ENCODE peak calls at places on chromosomes 5 and 9, in ten cellular contexts. L is GM06990, Z is upper lobe of left lung, V is AG10803, S is HCT116, D is left ventricle myocardium inferior, I is AG04450, G is psoas muscle, N is WERI-Rb-1, F is BJ. B is an unnamed sample.

GRCh38 chr5:50564079-50564478 is 102.4 kb upstream of the PARP8 start:
- DNase-seq in Z (no peak), V (no peak), I (no peak), D (no peak), L (peak), G (no peak), S (no peak), N (no peak), F (no peak), B (no peak)

GRCh38 chr5:175235251-175235963 is 208.6 kb downstream of the DRD1 start:
- DNase-seq in F (no peak), V (peak), I (no peak), N (no peak), G (no peak), L (no peak), Z (no peak), S (no peak), D (no peak), B (no peak)

GRCh38 chr5:76994337-76994736 is 35.9 kb upstream of the AGGF1 start:
- DNase-seq in F (no peak), V (no peak), N (no peak), I (no peak), S (no peak), G (no peak), Z (no peak), D (no peak), L (no peak), B (no peak)

GRCh38 chr5:168651654-168652053 is 72.5 kb upstream of the PANK3 start:
- DNase-seq in S (no peak), D (no peak), F (peak), L (no peak), Z (no peak), I (no peak), V (peak), G (no peak), N (no peak), B (no peak)

GRCh38 chr5:133397432-133397831 is 214.9 kb downstream of the FSTL4 start:
- DNase-seq in F (no peak), V (no peak), N (no peak), S (no peak), I (no peak), G (no peak), D (no peak), Z (no peak), L (no peak), B (no peak)

GRCh38 chr9:131018621-131019020 is 9.6 kb downstream of the LAMC3 start:
- DNase-seq in G (no peak), Z (no peak), S (no peak), D (no peak), V (no peak), I (no peak), N (no peak), F (no peak), L (no peak), B (no peak)

GRCh38 chr5:132019857-132020555 is 8.5 kb upstream of the ACSL6 start:
- DNase-seq in F (no peak), D (no peak), I (no peak), L (peak), V (no peak), G (no peak), Z (no peak), S (no peak), N (no peak), B (peak)

GRCh38 chr9:69805962-69806633 is 14.5 kb upstream of the CFAP95 start:
- DNase-seq in V (no peak), S (no peak), D (peak), N (no peak), I (no peak), G (no peak), L (no peak), F (no peak), Z (peak), B (no peak)

GRCh38 chr5:42665857-42666256 is 90.8 kb upstream of the CCDC152 start:
- DNase-seq in F (no peak), S (no peak), L (no peak), G (no peak), N (no peak), V (no peak), I (no peak), D (no peak), Z (no peak), B (no peak)

GRCh38 chr5:148806520-148806931 is 19.9 kb upstream of the ADRB2 start:
- DNase-seq in L (no peak), V (no peak), Z (no peak), D (no peak), G (no peak), F (no peak), I (no peak), S (no peak), N (no peak), B (no peak)

GRCh38 chr5:168356592-168356991 is 65.1 kb downstream of the WWC1 start:
- DNase-seq in G (no peak), F (no peak), V (no peak), L (no peak), I (no peak), N (no peak), S (no peak), D (no peak), Z (no peak), B (no peak)

GRCh38 chr5:10393491-10393890 is 40.0 kb downstream of the MARCHF6 start:
- DNase-seq in L (no peak), V (peak), F (peak), G (no peak), I (no peak), N (no peak), S (no peak), Z (no peak), D (no peak), B (no peak)

GRCh38 chr9:128304151-128304970 is 17.9 kb downstream of the TRUB2 start:
- DNase-seq in I (no peak), F (no peak), L (no peak), G (no peak), N (no peak), Z (no peak), V (peak), S (no peak), D (no peak), B (no peak)

GRCh38 chr5:1889321-1890065 is 6.8 kb upstream of the IRX4 start:
- DNase-seq in V (no peak), N (no peak), F (no peak), S (no peak), I (no peak), D (no peak), L (no peak), G (no peak), Z (no peak), B (no peak)

GRCh38 chr5:78472469-78473106 is 112.2 kb downstream of the SCAMP1 start:
- DNase-seq in N (no peak), L (no peak), S (no peak), I (no peak), Z (no peak), F (no peak), G (no peak), D (no peak), V (peak), B (no peak)

GRCh38 chr5:6554812-6555211 is 78.0 kb downstream of the NSUN2 start:
- DNase-seq in V (no peak), Z (no peak), N (no peak), L (no peak), I (no peak), G (no peak), D (no peak), S (no peak), F (no peak), B (no peak)

GRCh38 chr9:83583151-83584014 is 39.6 kb upstream of the IDNK start:
- DNase-seq in L (no peak), F (peak), S (peak), V (peak), D (peak), Z (peak), G (no peak), I (peak), N (peak), B (no peak)

GRCh38 chr9:98593354-98594253 is 115.1 kb downstream of the GABBR2 start:
- DNase-seq in D (no peak), N (no peak), G (no peak), L (no peak), F (no peak), S (no peak), Z (no peak), I (no peak), V (no peak), B (no peak)

GRCh38 chr9:128484686-128485413 is 19.7 kb upstream of the GLE1 start:
- DNase-seq in Z (no peak), L (no peak), V (no peak), D (no peak), F (no peak), S (no peak), I (no peak), N (no peak), G (no peak), B (no peak)

GRCh38 chr5:56323505-56323904 is 90.4 kb upstream of the ANKRD55 start:
- DNase-seq in L (no peak), I (peak), N (no peak), Z (no peak), F (no peak), D (no peak), G (no peak), S (no peak), V (peak), B (no peak)

GRCh38 chr9:14591411-14591810 is 101.8 kb downstream of the ZDHHC21 start:
- DNase-seq in G (no peak), F (no peak), S (no peak), I (no peak), D (no peak), Z (no peak), L (no peak), N (no peak), V (no peak), B (no peak)

DNA sequence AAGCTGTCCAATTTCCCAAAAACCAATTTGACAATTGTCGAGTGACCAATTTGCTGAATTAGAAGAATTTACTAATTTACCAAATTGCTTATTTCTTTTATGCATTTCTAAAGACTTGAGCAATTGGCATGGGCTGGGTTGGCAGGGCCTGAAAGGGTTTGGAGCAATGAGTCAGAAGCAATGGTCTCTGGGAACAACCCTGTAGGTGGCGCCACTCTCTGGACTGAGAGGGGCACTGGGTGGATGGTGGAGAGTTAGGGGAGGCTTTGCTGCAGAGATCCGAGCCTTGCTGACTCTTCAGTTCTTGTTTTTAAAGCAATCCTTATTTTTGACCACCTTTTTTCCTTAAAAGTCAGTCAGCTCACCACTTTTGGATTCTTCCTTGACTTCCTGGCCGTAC is 71.5 kb upstream of the RPS23 start:
- DNase-seq in L (no peak), V (peak), N (peak), G (peak), F (no peak), S (no peak), I (no peak), Z (no peak), D (no peak), B (no peak)
- TF ChIP-seq CTCF in L (peak), V (peak), N (peak), G (no peak), F (peak), S (no peak), I (peak), Z (no peak), D (peak), B (no peak)

GRCh38 chr5:15501057-15501791 is 1.2 kb downstream of the FBXL7 start:
- DNase-seq in N (peak), I (no peak), L (no peak), Z (peak), V (peak), G (peak), F (no peak), D (peak), S (no peak), B (no peak)

GRCh38 chr5:15502208-15502607 is 2.2 kb downstream of the FBXL7 start:
- DNase-seq in L (no peak), F (no peak), N (peak), I (no peak), S (no peak), V (peak), D (no peak), Z (no peak), G (no peak), B (no peak)

GRCh38 chr5:15500326-15500958 is 462 bp downstream of the FBXL7 start:
- DNase-seq in S (no peak), N (peak), Z (no peak), F (no peak), L (peak), I (no peak), V (peak), D (peak), G (peak), B (no peak)

GRCh38 chr5:15496886-15497285 is 3.1 kb upstream of the FBXL7 start:
- DNase-seq in F (no peak), L (no peak), V (no peak), S (no peak), G (no peak), I (no peak), N (no peak), Z (no peak), D (no peak), B (no peak)

DNA sequence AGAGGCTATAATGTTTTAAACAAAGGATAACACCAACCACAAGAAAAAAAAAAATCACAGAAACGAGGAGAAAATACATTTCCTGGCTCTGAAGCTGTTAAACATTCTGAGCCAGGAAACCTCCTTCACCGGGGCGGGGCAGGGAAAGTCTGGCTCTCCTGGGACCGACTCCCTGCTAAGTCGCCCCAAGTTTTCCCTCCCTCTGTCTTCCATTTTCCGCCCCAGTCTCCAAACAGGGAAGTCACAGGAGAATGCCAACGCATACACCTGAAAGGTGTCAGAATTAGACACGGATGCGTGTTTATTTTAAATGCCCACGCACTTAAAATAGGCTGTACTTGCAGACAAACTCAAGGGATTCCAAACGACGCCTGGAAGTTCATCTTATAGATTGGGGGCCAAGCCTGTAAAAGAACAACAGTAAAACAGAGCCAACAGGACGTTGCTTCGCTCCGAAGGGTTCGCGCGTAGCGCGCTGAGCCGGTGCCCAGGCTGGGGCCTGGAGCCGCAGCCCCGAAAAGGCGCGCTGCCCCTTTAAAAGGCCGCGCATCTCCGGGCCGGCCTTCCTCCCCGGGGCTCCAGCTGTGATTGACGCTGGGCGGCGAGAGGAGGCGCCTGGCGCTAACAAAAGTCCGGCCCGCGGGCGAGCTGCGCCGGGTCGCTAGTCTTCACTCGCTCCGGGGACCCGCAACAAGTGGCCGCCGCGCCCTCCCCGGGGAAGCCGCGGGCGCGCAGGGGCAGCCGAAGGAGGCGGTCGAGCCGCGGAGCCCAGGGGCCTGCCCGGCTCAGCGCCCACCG is at the start of gene FBXL7:
- DNase-seq in I (peak), S (no peak), D (peak), N (peak), V (peak), L (peak), F (no peak), Z (peak), G (peak), B (no peak)
- H3K4me3 ChIP-seq in I (peak), S (no peak), D (peak), N (peak), V (peak), L (no peak), F (peak), Z (peak), G (peak), B (no peak)

DNA sequence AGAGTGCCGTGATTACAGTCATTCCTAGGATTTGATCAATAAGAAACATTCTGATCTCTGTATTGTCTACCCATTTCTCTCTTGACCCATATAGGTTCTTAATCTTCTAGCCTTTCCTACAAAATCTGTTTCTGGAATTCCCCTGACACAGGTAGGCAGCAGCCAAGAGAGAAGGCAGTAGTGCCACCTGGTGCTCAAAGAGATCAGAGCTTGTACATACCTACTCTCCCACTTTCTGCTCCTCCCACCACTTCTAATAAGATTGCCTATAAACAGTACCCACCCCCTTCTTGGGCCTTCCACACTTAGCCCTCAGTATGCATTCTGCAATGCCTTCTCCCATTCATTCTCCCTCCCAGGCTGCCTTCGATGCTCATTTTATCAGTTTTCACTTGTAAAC is 117.4 kb upstream of the RORB start:
- DNase-seq in N (peak), I (no peak), D (no peak), Z (peak), S (peak), V (no peak), L (no peak), F (no peak), G (no peak), B (no peak)
- TF ChIP-seq CTCF in N (peak), I (no peak), D (peak), Z (peak), S (no peak), V (no peak), L (peak), F (no peak), G (no peak), B (no peak)

GRCh38 chr5:134523543-134524136 is 1.8 kb upstream of the JADE2 start:
- DNase-seq in V (no peak), D (no peak), I (no peak), S (no peak), L (no peak), F (no peak), N (no peak), Z (no peak), G (no peak), B (no peak)

GRCh38 chr5:134525687-134526482 is 415 bp downstream of the JADE2 start:
- DNase-seq in L (peak), Z (peak), D (peak), G (peak), N (peak), V (peak), F (no peak), S (no peak), I (peak), B (peak)

GRCh38 chr5:134526483-134527155 is 1.1 kb downstream of the JADE2 start:
- DNase-seq in D (peak), I (no peak), L (peak), F (no peak), S (peak), Z (peak), N (no peak), V (no peak), G (peak), B (peak)

GRCh38 chr5:134524219-134524825 is 1.1 kb upstream of the JADE2 start:
- DNase-seq in S (no peak), V (peak), F (no peak), Z (peak), G (peak), I (no peak), N (peak), L (peak), D (peak), B (peak)

GRCh38 chr5:134524826-134525686 is at the start of gene JADE2:
- DNase-seq in N (peak), L (peak), G (peak), I (no peak), D (peak), V (peak), Z (peak), F (no peak), S (no peak), B (peak)
- H3K4me3 ChIP-seq in N (peak), L (peak), G (peak), I (peak), D (peak), V (peak), Z (peak), F (peak), S (peak), B (peak)

GRCh38 chr9:29850664-29851063 is 2277.4 kb upstream of the C9orf72 start:
- DNase-seq in F (no peak), I (no peak), D (no peak), Z (no peak), V (no peak), S (no peak), L (no peak), N (no peak), G (no peak), B (no peak)
- TF ChIP-seq CTCF in F (no peak), I (no peak), D (no peak), Z (no peak), V (no peak), S (no peak), L (no peak), N (no peak), G (no peak), B (no peak)

GRCh38 chr5:163245584-163245983 is 191.8 kb upstream of the CCNG1 start:
- DNase-seq in Z (no peak), V (no peak), F (no peak), D (no peak), S (no peak), G (no peak), N (no peak), I (no peak), L (no peak), B (no peak)

GRCh38 chr5:163252951-163253350 is 184.4 kb upstream of the CCNG1 start:
- DNase-seq in G (no peak), V (no peak), I (no peak), Z (no peak), D (no peak), N (no peak), L (no peak), S (no peak), F (no peak), B (no peak)

GRCh38 chr5:163248856-163249255 is 188.5 kb upstream of the CCNG1 start:
- DNase-seq in V (peak), F (no peak), N (no peak), I (no peak), Z (no peak), L (no peak), S (no peak), G (no peak), D (no peak), B (no peak)

GRCh38 chr5:163244451-163244987 is 192.9 kb upstream of the CCNG1 start:
- DNase-seq in G (no peak), I (no peak), D (no peak), F (no peak), S (no peak), L (no peak), V (no peak), N (no peak), Z (no peak), B (no peak)

GRCh38 chr5:163248333-163248732 is 189.1 kb upstream of the CCNG1 start:
- DNase-seq in Z (no peak), D (no peak), G (no peak), N (no peak), F (no peak), L (no peak), I (no peak), S (no peak), V (no peak), B (no peak)
- H3K4me3 ChIP-seq in Z (no peak), D (no peak), G (no peak), N (no peak), F (no peak), L (no peak), I (no peak), S (no peak), V (no peak), B (no peak)

DNA sequence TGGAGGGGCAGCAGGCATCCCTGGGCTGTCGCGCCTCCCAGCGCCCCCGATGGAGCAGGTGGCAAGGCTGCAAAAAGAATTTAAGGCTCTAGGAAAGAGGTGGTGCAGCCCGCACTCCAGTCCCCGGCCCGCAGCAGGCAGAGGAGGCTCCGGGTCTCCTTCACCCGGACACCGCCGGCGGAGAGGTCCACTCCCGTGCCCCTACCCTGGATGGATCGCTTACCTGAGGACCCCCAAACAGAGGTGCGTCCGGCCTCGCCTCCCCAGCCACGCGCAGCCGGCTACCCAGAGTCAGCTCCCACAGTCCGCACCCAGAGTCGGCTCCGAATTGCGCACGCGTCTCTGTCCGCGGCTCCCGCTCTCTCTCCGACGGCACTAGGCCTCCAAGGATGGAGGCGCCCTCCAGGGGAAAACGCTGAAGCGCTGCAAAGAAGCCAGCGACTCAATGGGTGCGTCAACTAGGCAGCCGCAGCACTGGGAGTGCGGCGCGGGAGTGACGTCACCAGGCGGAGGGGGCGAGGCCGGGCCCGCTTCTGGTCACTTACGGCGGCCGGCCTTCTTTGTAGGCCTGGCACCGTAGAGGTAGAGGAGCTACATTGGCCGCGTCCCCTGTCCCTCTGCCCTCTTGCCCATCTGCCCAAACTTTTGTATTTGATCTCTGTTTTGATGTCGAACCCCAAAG is at the start of gene ELP1:
- DNase-seq in V (peak), S (peak), G (peak), I (peak), L (peak), N (peak), D (peak), Z (peak), F (peak), B (peak)
- TF ChIP-seq CTCF in V (peak), S (no peak), G (no peak), I (peak), L (peak), N (peak), D (peak), Z (no peak), F (peak), B (no peak)

GRCh38 chr5:142934335-142934734 is 164.2 kb downstream of the ARHGAP26 start:
- DNase-seq in D (no peak), L (no peak), F (no peak), S (no peak), I (no peak), N (no peak), G (no peak), V (no peak), Z (no peak), B (no peak)
- H3K4me3 ChIP-seq in D (no peak), L (no peak), F (no peak), S (no peak), I (no peak), N (no peak), G (no peak), V (no peak), Z (no peak), B (no peak)

GRCh38 chr5:67214713-67215591 is 18.4 kb upstream of the CD180 start:
- DNase-seq in N (no peak), D (no peak), I (no peak), L (no peak), S (no peak), Z (peak), G (no peak), F (no peak), V (no peak), B (no peak)
- TF ChIP-seq CTCF in N (no peak), D (no peak), I (no peak), L (no peak), S (no peak), Z (peak), G (no peak), F (no peak), V (no peak), B (no peak)